ENCODE peak calls at places on chromosomes 4 and X, in five cellular contexts. W is HepG2, F is K562, M is H1, J is HCT116. E is an unnamed sample.

GRCh38 chr4:80577991-80578390 is 242.5 kb downstream of the CFAP299 start:
- DNase-seq in W (no peak), F (no peak), M (no peak), J (no peak), E (no peak)

GRCh38 chrX:44570524-44570923 is 27.9 kb upstream of the FUNDC1 start:
- DNase-seq in W (no peak), F (no peak), M (no peak), J (no peak), E (no peak)

GRCh38 chr4:159382875-159383568 is 280.1 kb downstream of the RAPGEF2 start:
- DNase-seq in W (no peak), F (no peak), M (peak; percentile 21), J (no peak), E (no peak)

GRCh38 chr4:1310031-1310795 is 20.5 kb downstream of the MAEA start:
- DNase-seq in W (no peak), F (no peak), M (no peak), J (no peak), E (no peak)

GRCh38 chr4:95979961-95980876 is 140.3 kb downstream of the PDHA2 start:
- DNase-seq in W (no peak), F (no peak), M (no peak), J (no peak), E (no peak)

GRCh38 chrX:65196758-65197371 is 220.6 kb upstream of the ZC4H2 start:
- DNase-seq in W (peak; percentile 79), F (no peak), M (peak; percentile 50), J (no peak), E (no peak)

GRCh38 chrX:40085086-40085551 is 12.6 kb downstream of the BCOR start:
- DNase-seq in W (no peak), F (no peak), M (no peak), J (no peak), E (no peak)

GRCh38 chr4:172489896-172490295 is 676.7 kb downstream of the GALNTL6 start:
- DNase-seq in W (no peak), F (no peak), M (no peak), J (no peak), E (no peak)

GRCh38 chrX:64205441-64205734 is at the start of gene AMER1:
- DNase-seq in W (no peak), F (no peak), M (no peak), J (no peak), E (no peak)

GRCh38 chrX:68650491-68650890 is 3.0 kb downstream of the STARD8 start:
- DNase-seq in W (no peak), F (no peak), M (no peak), J (no peak), E (no peak)

GRCh38 chrX:34300871-34301270 is 168.8 kb upstream of the FAM47A start:
- DNase-seq in W (peak; percentile 6), F (peak; percentile 11), M (peak; percentile 3), J (peak; percentile 0), E (no peak)

GRCh38 chrX:1531106-1531890 is 5.7 kb downstream of the P2RY8 start:
- DNase-seq in W (no peak), F (no peak), M (no peak), J (no peak), E (no peak)

GRCh38 chr4:106286611-106287010 is 29.4 kb downstream of the TBCK start:
- DNase-seq in W (no peak), F (no peak), M (no peak), J (no peak), E (no peak)

GRCh38 chrX:123140904-123141303 is 43.2 kb upstream of the GRIA3 start:
- DNase-seq in W (no peak), F (no peak), M (no peak), J (no peak), E (no peak)

GRCh38 chrX:101744085-101744484 is 84.4 kb upstream of the ARMCX2 start:
- DNase-seq in W (no peak), F (no peak), M (no peak), J (no peak), E (no peak)

GRCh38 chrX:140439455-140439854 is 65.4 kb downstream of the SOX3 start:
- DNase-seq in W (peak; percentile 0), F (no peak), M (peak; percentile 47), J (no peak), E (no peak)

GRCh38 chrX:1529328-1529727 is 7.7 kb downstream of the P2RY8 start:
- DNase-seq in W (no peak), F (no peak), M (no peak), J (no peak), E (no peak)

GRCh38 chrX:80430826-80431501 is 10.7 kb downstream of the TENT5D start:
- DNase-seq in W (no peak), F (peak; percentile 16), M (no peak), J (no peak), E (no peak)

GRCh38 chrX:80431502-80431832 is 11.2 kb downstream of the TENT5D start:
- DNase-seq in W (no peak), F (no peak), M (no peak), J (no peak), E (no peak)

GRCh38 chrX:80432441-80432840 is 12.2 kb downstream of the TENT5D start:
- DNase-seq in W (no peak), F (no peak), M (no peak), J (no peak), E (no peak)

GRCh38 chrX:80432863-80433262 is 12.6 kb downstream of the TENT5D start:
- DNase-seq in W (no peak), F (no peak), M (no peak), J (no peak), E (no peak)
- TF ChIP-seq MAX in W (no peak), F (no peak), M (no peak), J (no peak), E (no peak)

DNA sequence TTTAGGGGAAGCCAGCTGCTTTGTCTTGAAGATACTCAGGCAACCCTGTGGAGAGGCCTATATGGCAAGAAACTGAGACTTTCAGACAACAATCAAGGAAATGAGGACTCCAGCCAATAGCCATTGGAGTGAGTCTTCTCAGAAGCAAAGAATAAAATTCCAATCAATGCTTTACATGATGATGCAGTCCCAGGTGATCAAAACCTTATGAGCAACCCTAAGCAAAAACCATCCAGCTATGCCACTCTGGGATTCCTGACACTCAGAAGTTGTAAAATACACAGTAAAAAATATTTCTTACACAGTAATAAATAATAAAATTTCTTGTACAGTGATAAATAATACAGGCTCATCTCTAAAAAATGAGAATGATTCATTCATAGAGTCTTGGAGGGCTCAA is 150.5 kb downstream of the IL15 start:
- DNase-seq in W (no peak), F (no peak), M (no peak), J (no peak), E (no peak)
- TF ChIP-seq ZNF274 in W (no peak), F (no peak), M (no peak), J (no peak), E (no peak)

GRCh38 chr4:150580244-150580643 is 1.7 kb upstream of the MAB21L2 start:
- DNase-seq in W (no peak), F (no peak), M (no peak), J (no peak), E (no peak)

GRCh38 chr4:150581206-150581605 is 745 bp upstream of the MAB21L2 start:
- DNase-seq in W (no peak), F (no peak), M (no peak), J (no peak), E (no peak)

GRCh38 chr4:150582101-150582565 is at the start of gene MAB21L2:
- DNase-seq in W (no peak), F (no peak), M (no peak), J (no peak), E (no peak)

GRCh38 chr4:150582881-150583286 is 933 bp downstream of the MAB21L2 start:
- DNase-seq in W (no peak), F (no peak), M (no peak), J (no peak), E (no peak)

DNA sequence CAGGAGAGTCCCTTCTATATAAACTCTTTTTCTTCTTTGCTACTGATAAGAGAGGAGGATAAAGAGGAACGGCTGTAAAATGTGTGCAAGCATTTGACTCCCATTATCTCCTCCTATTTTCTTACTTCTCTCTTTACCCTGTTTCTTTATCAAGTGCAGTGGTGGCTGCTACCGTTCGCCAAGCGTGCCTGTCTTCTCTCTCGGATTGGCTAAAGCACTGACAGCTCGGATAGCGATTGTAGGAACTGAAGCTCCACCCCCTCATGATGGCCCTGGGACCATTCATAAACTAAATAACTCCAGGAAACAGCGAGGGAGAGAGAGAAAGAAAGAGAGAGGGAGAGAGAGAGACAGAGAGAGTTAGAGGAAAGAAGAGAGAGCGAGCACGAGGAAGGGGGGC is 340 bp upstream of the MAB21L2 start:
- DNase-seq in W (no peak), F (no peak), M (no peak), J (no peak), E (no peak)
- TF ChIP-seq MAX in W (no peak), F (no peak), M (peak; percentile 23), J (no peak), E (no peak)

GRCh38 chr4:16157609-16158503 is 68.4 kb downstream of the TAPT1 start:
- DNase-seq in W (peak; percentile 26), F (no peak), M (no peak), J (no peak), E (no peak)
- TF ChIP-seq ZNF274 in W (no peak), F (no peak), M (no peak), J (no peak), E (no peak)

GRCh38 chr4:119261986-119262385 is 49.5 kb downstream of the USP53 start:
- DNase-seq in W (no peak), F (no peak), M (no peak), J (no peak), E (no peak)
- TF ChIP-seq MAX in W (no peak), F (no peak), M (no peak), J (no peak), E (no peak)

DNA sequence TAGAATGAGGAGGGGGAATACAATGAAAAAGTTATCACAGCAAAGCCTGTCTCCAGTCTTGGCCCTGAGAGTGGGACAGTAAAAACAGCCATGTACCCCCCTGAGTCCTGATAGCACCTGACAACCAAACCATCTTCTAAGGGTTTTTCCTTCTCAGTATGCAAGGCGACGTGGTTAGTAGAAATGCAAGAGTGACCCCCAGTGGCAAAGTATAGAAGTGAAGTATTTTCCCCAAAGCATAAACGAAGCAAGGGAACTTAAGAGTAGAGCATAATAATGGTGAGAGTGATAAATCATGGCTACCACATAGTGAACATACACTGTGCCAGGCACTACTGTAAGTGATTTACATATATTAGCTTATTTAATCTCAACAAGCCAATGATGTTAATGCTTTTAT is 52.8 kb downstream of the FAM47C start:
- DNase-seq in W (peak; percentile 6), F (peak; percentile 12), M (no peak), J (peak; percentile 26), E (no peak)
- TF ChIP-seq ZNF274 in W (no peak), F (no peak), M (no peak), J (no peak), E (no peak)